ENCODE peak calls at places on chromosomes 13 and 19, in eight cellular contexts. X is GM12878, S is SK-N-SH, J is A549, O is HCT116, Z is HL-60, G is K562, D is GM23338. M is an unnamed sample.

GRCh38 chr19:29506619-29506911 is 19.2 kb upstream of the VSTM2B start:
- DNase-seq in X (no peak), S (no peak), J (no peak), O (no peak), Z (no peak), G (no peak), D (no peak), M (no peak)

GRCh38 chr19:38796154-38796553 is 7.2 kb downstream of the LGALS7B start:
- DNase-seq in X (no peak), S (no peak), J (no peak), O (no peak), Z (no peak), G (no peak), D (no peak), M (no peak)

GRCh38 chr13:50060718-50061117 is 45.5 kb downstream of the KCNRG start:
- DNase-seq in X (no peak), S (no peak), J (no peak), O (no peak), Z (no peak), G (no peak), D (no peak), M (no peak)

GRCh38 chr13:48842316-48842715 is 133.4 kb upstream of the FNDC3A start:
- DNase-seq in X (no peak), S (no peak), J (no peak), O (no peak), Z (no peak), G (no peak), D (no peak), M (no peak)

GRCh38 chr13:96662036-96662435 is 332.2 kb downstream of the OXGR1 start:
- DNase-seq in X (no peak), S (no peak), J (no peak), O (no peak), Z (no peak), G (no peak), D (no peak), M (no peak)

GRCh38 chr19:7326105-7326877 is 22.4 kb upstream of the ARHGEF18 start:
- DNase-seq in X (no peak), S (no peak), J (peak), O (peak), Z (no peak), G (peak), D (peak), M (peak)

GRCh38 chr19:35295792-35296462 is 4.0 kb downstream of the MAG start:
- DNase-seq in X (no peak), S (no peak), J (no peak), O (no peak), Z (no peak), G (peak), D (peak), M (no peak)

GRCh38 chr19:47534628-47535027 is 19.8 kb upstream of the NAPA start:
- DNase-seq in X (no peak), S (no peak), J (no peak), O (no peak), Z (no peak), G (no peak), D (no peak), M (no peak)

GRCh38 chr19:51440846-51441409 is 17.3 kb downstream of the SIGLEC8 start:
- DNase-seq in X (no peak), S (no peak), J (peak), O (no peak), Z (no peak), G (peak), D (no peak), M (no peak)

GRCh38 chr13:110912651-110913051 is 2.2 kb downstream of the ANKRD10 start:
- DNase-seq in X (no peak), S (no peak), J (peak), O (no peak), Z (no peak), G (no peak), D (no peak), M (no peak)

GRCh38 chr13:44403720-44404063 is 30.1 kb downstream of the SERP2 start:
- DNase-seq in X (no peak), S (no peak), J (no peak), O (no peak), Z (no peak), G (no peak), D (peak), M (no peak)

GRCh38 chr13:48233886-48234488 is 981 bp downstream of the ITM2B start:
- DNase-seq in X (peak), S (no peak), J (no peak), O (no peak), Z (no peak), G (no peak), D (peak), M (no peak)

GRCh38 chr19:29690842-29691241 is 24.2 kb downstream of the C19orf12 start:
- DNase-seq in X (no peak), S (no peak), J (peak), O (peak), Z (peak), G (peak), D (peak), M (no peak)

GRCh38 chr19:48497728-48498575 is 13.7 kb downstream of the LMTK3 start:
- DNase-seq in X (no peak), S (peak), J (no peak), O (no peak), Z (no peak), G (no peak), D (peak), M (no peak)

GRCh38 chr13:51873837-51874236 is 12.1 kb downstream of the CCDC70 start:
- DNase-seq in X (no peak), S (no peak), J (no peak), O (no peak), Z (no peak), G (no peak), D (no peak), M (no peak)

GRCh38 chr19:55041627-55042343 is 3.7 kb upstream of the GP6 start:
- DNase-seq in X (no peak), S (no peak), J (no peak), O (no peak), Z (no peak), G (peak), D (no peak), M (no peak)

GRCh38 chr19:8421484-8422461 is 8.7 kb downstream of the MARCHF2 start:
- DNase-seq in X (no peak), S (no peak), J (no peak), O (no peak), Z (no peak), G (peak), D (no peak), M (no peak)

GRCh38 chr19:45547965-45548609 is 36.5 kb downstream of the OPA3 start:
- DNase-seq in X (no peak), S (no peak), J (peak), O (peak), Z (no peak), G (peak), D (no peak), M (no peak)

GRCh38 chr19:18654469-18654868 is 17.6 kb downstream of the KLHL26 start:
- DNase-seq in X (no peak), S (no peak), J (no peak), O (no peak), Z (no peak), G (no peak), D (no peak), M (no peak)

GRCh38 chr13:42367836-42368235 is 95.9 kb downstream of the AKAP11 start:
- DNase-seq in X (no peak), S (no peak), J (no peak), O (no peak), Z (peak), G (no peak), D (no peak), M (no peak)

GRCh38 chr13:70339738-70340137 is 231.5 kb upstream of the KLHL1 start:
- DNase-seq in X (no peak), S (no peak), J (peak), O (peak), Z (no peak), G (no peak), D (peak), M (peak)

GRCh38 chr19:41792513-41793413 is 3.6 kb upstream of the CEACAM3 start:
- DNase-seq in X (no peak), S (peak), J (peak), O (peak), Z (peak), G (peak), D (peak), M (no peak)

GRCh38 chr13:100541882-100542545 is 46.6 kb downstream of the GGACT start:
- DNase-seq in X (no peak), S (no peak), J (no peak), O (no peak), Z (no peak), G (no peak), D (no peak), M (no peak)

GRCh38 chr19:18098891-18099622 is 1.5 kb downstream of the MAST3 start:
- DNase-seq in X (peak), S (no peak), J (no peak), O (no peak), Z (no peak), G (peak), D (peak), M (no peak)

GRCh38 chr13:112931028-112931934 is 37.7 kb upstream of the MCF2L start:
- DNase-seq in X (no peak), S (peak), J (peak), O (peak), Z (no peak), G (peak), D (peak), M (no peak)

GRCh38 chr19:7267792-7268736 is 26.1 kb downstream of the INSR start:
- DNase-seq in X (no peak), S (no peak), J (no peak), O (no peak), Z (peak), G (no peak), D (no peak), M (no peak)

GRCh38 chr13:111051656-111052232 is 63.4 kb upstream of the ARHGEF7 start:
- DNase-seq in X (no peak), S (no peak), J (no peak), O (no peak), Z (no peak), G (no peak), D (no peak), M (no peak)

GRCh38 chr19:58054792-58055482 is 4.1 kb upstream of the ZNF135 start:
- DNase-seq in X (no peak), S (no peak), J (no peak), O (no peak), Z (no peak), G (no peak), D (peak), M (no peak)

GRCh38 chr19:35342430-35342829 is 5.3 kb upstream of the FFAR1 start:
- DNase-seq in X (no peak), S (no peak), J (no peak), O (no peak), Z (no peak), G (no peak), D (peak), M (no peak)

GRCh38 chr13:114155923-114156883 is 22.9 kb upstream of the CFAP97D2 start:
- DNase-seq in X (no peak), S (no peak), J (no peak), O (no peak), Z (no peak), G (no peak), D (no peak), M (no peak)

GRCh38 chr13:114152831-114153371 is 20.5 kb upstream of the RASA3 start:
- DNase-seq in X (no peak), S (no peak), J (no peak), O (no peak), Z (peak), G (no peak), D (no peak), M (no peak)

GRCh38 chr13:114153485-114154080 is 21.2 kb upstream of the RASA3 start:
- DNase-seq in X (no peak), S (no peak), J (no peak), O (no peak), Z (no peak), G (no peak), D (no peak), M (no peak)

GRCh38 chr13:114155320-114155719 is 22.9 kb upstream of the RASA3 start:
- DNase-seq in X (no peak), S (no peak), J (no peak), O (no peak), Z (no peak), G (no peak), D (no peak), M (no peak)

GRCh38 chr13:114154476-114154875 is 22.1 kb upstream of the RASA3 start:
- DNase-seq in X (no peak), S (no peak), J (no peak), O (no peak), Z (no peak), G (no peak), D (no peak), M (no peak)
- TF ChIP-seq REST in X (no peak), S (no peak), J (no peak), O (no peak), Z (no peak), G (no peak), D (no peak), M (no peak)

DNA sequence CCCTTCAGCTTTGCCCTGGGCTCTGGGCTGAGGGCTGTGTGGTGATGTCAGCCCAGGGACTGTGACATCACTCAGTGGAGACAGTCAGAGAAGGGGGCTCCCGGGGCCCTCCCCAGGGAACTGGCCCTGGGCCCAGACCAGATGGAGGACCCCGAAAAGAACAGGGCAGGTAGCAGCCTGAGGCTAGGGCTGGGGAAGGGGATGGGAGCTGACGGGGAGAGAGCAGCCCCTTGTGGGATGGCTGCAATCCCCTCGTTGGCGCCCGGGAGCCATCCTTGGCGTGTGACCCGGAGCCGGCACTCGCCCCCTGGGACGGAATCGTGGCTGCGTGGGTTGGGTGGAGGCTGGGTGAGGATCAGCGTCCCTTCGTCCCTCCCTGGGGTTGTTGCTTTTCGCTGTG is 13.6 kb downstream of the CSNK1G2 start:
- DNase-seq in X (no peak), S (no peak), J (no peak), O (no peak), Z (no peak), G (no peak), D (no peak), M (no peak)
- H3K27ac ChIP-seq in X (no peak), S (no peak), J (no peak), O (no peak), Z (no peak), G (no peak), D (no peak), M (no peak)

GRCh38 chr13:73939071-73939380 is 195.2 kb downstream of the KLF12 start:
- DNase-seq in X (no peak), S (no peak), J (no peak), O (no peak), Z (no peak), G (no peak), D (no peak), M (no peak)
- TF ChIP-seq REST in X (no peak), S (no peak), J (no peak), O (no peak), Z (no peak), G (no peak), D (no peak), M (no peak)

DNA sequence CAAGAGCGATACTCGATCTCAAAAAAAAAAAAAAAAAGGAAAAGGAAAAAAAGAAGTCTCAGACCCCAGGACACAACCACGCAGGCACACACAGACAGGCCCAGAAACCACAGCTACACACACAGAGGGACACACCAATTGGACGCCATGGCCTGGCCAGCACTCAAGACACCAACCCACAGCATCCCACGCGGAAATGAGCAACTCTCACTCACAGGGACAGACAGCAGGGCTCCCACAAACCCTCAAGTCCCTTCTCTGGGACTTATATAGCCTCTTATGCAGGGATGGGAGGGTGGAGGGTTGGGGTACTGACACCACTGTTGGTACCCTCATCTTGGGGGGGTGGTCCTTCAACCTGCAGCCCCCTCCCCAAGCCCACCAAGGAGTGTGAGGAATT is 5.9 kb downstream of the NOTCH3 start:
- DNase-seq in X (no peak), S (no peak), J (no peak), O (no peak), Z (no peak), G (no peak), D (no peak), M (no peak)
- H3K27ac ChIP-seq in X (no peak), S (no peak), J (no peak), O (peak), Z (no peak), G (no peak), D (no peak), M (no peak)

GRCh38 chr19:1783354-1783753 is 28.7 kb downstream of the ATP8B3 start:
- DNase-seq in X (no peak), S (no peak), J (no peak), O (no peak), Z (no peak), G (peak), D (no peak), M (no peak)

GRCh38 chr19:1779604-1779973 is 26.3 kb downstream of the ONECUT3 start:
- DNase-seq in X (no peak), S (no peak), J (no peak), O (no peak), Z (no peak), G (no peak), D (no peak), M (no peak)

GRCh38 chr19:1777149-1777548 is 23.8 kb downstream of the ONECUT3 start:
- DNase-seq in X (no peak), S (no peak), J (no peak), O (no peak), Z (no peak), G (no peak), D (no peak), M (no peak)

GRCh38 chr19:1782501-1782900 is 29.2 kb downstream of the ONECUT3 start:
- DNase-seq in X (no peak), S (no peak), J (no peak), O (no peak), Z (no peak), G (no peak), D (no peak), M (no peak)

DNA sequence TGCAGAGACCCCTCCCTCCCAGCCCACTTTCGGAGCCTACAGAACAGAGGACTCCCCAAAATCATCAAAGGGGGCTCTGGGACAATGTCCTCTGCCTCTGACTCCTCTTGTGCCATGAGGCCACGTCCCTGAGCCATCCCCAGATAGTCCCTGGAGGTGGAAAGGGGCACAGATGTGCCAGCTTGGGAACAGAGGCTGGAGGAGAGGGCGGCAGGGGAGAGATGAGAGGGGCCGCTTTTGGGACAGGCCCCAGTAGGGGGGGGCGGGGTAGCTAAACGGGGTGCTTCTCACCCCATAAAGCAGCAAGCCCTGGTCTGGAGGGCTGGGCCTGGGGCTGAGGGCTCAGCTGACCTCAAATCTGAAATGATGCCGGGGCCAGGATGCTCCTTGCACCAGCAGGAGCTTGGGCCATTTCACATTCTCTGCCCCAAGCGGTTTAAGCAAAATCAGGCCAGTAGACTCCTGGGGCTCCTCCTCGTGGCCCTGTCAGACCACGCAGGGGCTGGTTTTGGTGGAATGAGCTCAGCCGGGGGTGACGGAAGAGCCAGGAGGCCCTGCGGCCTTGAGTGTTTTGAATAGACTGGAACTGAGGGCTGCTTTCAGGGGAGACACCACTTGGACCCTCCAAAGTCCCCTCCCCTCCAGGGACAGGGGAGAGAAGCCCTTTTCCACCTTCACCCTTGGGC is 27.1 kb downstream of the ONECUT3 start:
- DNase-seq in X (no peak), S (peak), J (peak), O (no peak), Z (no peak), G (no peak), D (no peak), M (no peak)
- TF ChIP-seq REST in X (no peak), S (no peak), J (no peak), O (no peak), Z (no peak), G (no peak), D (no peak), M (no peak)

DNA sequence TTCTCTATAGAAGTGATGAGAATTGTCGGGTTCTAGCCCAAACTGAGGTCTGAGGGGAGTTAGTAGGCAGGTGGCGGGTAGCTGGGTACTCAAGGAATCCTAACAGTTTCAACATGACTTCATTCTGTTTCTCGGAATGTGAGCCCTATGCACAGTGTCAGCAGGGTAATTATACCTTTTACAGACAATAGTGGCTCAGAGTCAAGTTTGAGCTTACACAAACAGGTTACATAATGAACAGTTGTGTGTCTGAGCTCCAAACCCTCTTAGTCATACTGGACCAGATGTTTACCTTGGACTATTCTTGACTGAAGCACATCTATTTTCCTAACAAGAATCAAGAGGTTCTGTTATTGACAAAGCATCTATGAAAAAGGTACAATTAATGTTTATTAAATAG is 1066.7 kb upstream of the PCDH20 start:
- DNase-seq in X (no peak), S (no peak), J (no peak), O (no peak), Z (no peak), G (no peak), D (no peak), M (no peak)
- H3K27ac ChIP-seq in X (no peak), S (no peak), J (no peak), O (no peak), Z (no peak), G (no peak), D (no peak), M (no peak)

M was measured in Panc1.